ENCODE peak calls at places on chromosomes 4 and X, in nine cellular contexts. Q, A, P, L, C, F, N, J and W are unnamed samples.
A peak's percentile ranks its signal among the peaks of the same experiment; 100 is the strongest.

GRCh38 chr4:18934197-18934596 is 912.6 kb upstream of the LCORL start:
- DNase-seq in J (peak; percentile 17), P (peak; percentile 2), L (no peak), F (no peak), Q (no peak), C (no peak), N (no peak), A (peak; percentile 53), W (no peak)

GRCh38 chrX:130245441-130245840 is 23.3 kb downstream of the ZNF280C start:
- DNase-seq in L (no peak), A (no peak), P (no peak), N (no peak), F (no peak), J (no peak), C (no peak), Q (peak; percentile 56), W (no peak)

GRCh38 chr4:167452922-167453321 is 218.6 kb upstream of the SPOCK3 start:
- DNase-seq in N (no peak), Q (no peak), F (no peak), A (no peak), J (no peak), P (no peak), C (no peak), L (no peak), W (no peak)

GRCh38 chr4:56374956-56375355 is 12.3 kb downstream of the AASDH start:
- DNase-seq in C (no peak), P (no peak), L (no peak), J (no peak), F (no peak), N (no peak), Q (no peak), A (no peak), W (no peak)

GRCh38 chr4:86730310-86730709 is 118.9 kb downstream of the SLC10A6 start:
- DNase-seq in A (no peak), L (no peak), C (no peak), J (no peak), Q (no peak), F (peak; percentile 21), N (no peak), P (no peak), W (no peak)

GRCh38 chrX:68936608-68937007 is 107.8 kb downstream of the EFNB1 start:
- DNase-seq in N (peak; percentile 44), J (peak; percentile 91), Q (peak; percentile 78), P (peak; percentile 88), A (no peak), F (peak; percentile 55), C (no peak), L (no peak), W (no peak)

GRCh38 chr4:138047290-138047689 is 194.9 kb downstream of the SLC7A11 start:
- DNase-seq in C (no peak), J (no peak), A (no peak), F (no peak), N (no peak), Q (no peak), P (no peak), L (no peak), W (no peak)

GRCh38 chr4:102244878-102245535 is 100.3 kb downstream of the SLC39A8 start:
- DNase-seq in Q (no peak), N (no peak), J (no peak), L (no peak), F (no peak), C (no peak), P (no peak), A (no peak), W (no peak)

GRCh38 chr4:128665514-128665913 is 144.0 kb upstream of the JADE1 start:
- DNase-seq in N (no peak), L (no peak), Q (no peak), F (no peak), J (no peak), C (no peak), P (no peak), A (no peak), W (no peak)

GRCh38 chr4:189162888-189163287 is 777.8 kb upstream of the FRG1 start:
- DNase-seq in L (no peak), F (no peak), C (no peak), N (no peak), P (no peak), J (no peak), A (no peak), Q (no peak), W (no peak)

GRCh38 chr4:2036866-2037265 is 22.3 kb upstream of the NAT8L start:
- DNase-seq in A (no peak), L (no peak), J (no peak), P (no peak), N (no peak), F (no peak), C (no peak), Q (no peak), W (no peak)

GRCh38 chr4:128475597-128475996 is 188.0 kb upstream of the PGRMC2 start:
- DNase-seq in F (no peak), J (no peak), C (no peak), A (no peak), P (no peak), Q (no peak), L (no peak), N (no peak), W (no peak)

GRCh38 chr4:86894465-86894864 is 2.2 kb upstream of the C4orf36 start:
- DNase-seq in L (no peak), C (no peak), N (no peak), F (peak; percentile 48), A (no peak), Q (no peak), P (no peak), J (peak; percentile 75), W (no peak)

GRCh38 chrX:132748909-132749308 is 209.5 kb downstream of the HS6ST2 start:
- DNase-seq in N (no peak), Q (no peak), F (no peak), P (no peak), C (no peak), J (no peak), L (no peak), A (no peak), W (no peak)

GRCh38 chr4:174457468-174457867 is 64.8 kb downstream of the HPGD start:
- DNase-seq in N (peak; percentile 23), J (no peak), A (no peak), L (no peak), C (no peak), Q (no peak), P (no peak), F (no peak), W (no peak)

GRCh38 chr4:76589402-76589801 is 154.4 kb downstream of the SHROOM3 start:
- DNase-seq in N (peak; percentile 78), J (no peak), A (no peak), L (no peak), F (peak; percentile 31), Q (peak; percentile 69), P (peak; percentile 38), C (no peak), W (no peak)

GRCh38 chr4:127604949-127605709 is 27.6 kb upstream of the INTU start:
- DNase-seq in J (peak; percentile 54), A (peak; percentile 35), F (no peak), L (no peak), N (peak; percentile 49), C (no peak), Q (peak; percentile 55), P (peak; percentile 12), W (no peak)

GRCh38 chr4:4778491-4779003 is 80.9 kb upstream of the MSX1 start:
- DNase-seq in A (no peak), P (no peak), Q (no peak), J (no peak), N (no peak), C (no peak), F (no peak), L (no peak), W (no peak)

GRCh38 chr4:43680416-43680815 is 768.2 kb downstream of the KCTD8 start:
- DNase-seq in A (no peak), P (no peak), C (no peak), J (no peak), F (no peak), L (no peak), N (no peak), Q (no peak), W (no peak)

GRCh38 chr4:152974732-152975614 is 38.9 kb downstream of the FHDC1 start:
- DNase-seq in A (no peak), P (no peak), F (no peak), N (no peak), J (no peak), Q (no peak), L (no peak), C (no peak), W (no peak)

GRCh38 chr4:172892300-172892699 is 276.3 kb upstream of the GALNT7 start:
- DNase-seq in Q (peak; percentile 3), N (no peak), L (no peak), J (peak; percentile 45), A (peak; percentile 57), P (peak; percentile 25), C (no peak), F (no peak), W (no peak)

GRCh38 chrX:115960440-115961084 is 210.0 kb upstream of the AGTR2 start:
- DNase-seq in F (peak; percentile 27), C (no peak), L (no peak), J (peak; percentile 83), A (no peak), Q (no peak), N (peak; percentile 46), P (peak; percentile 65), W (no peak)

GRCh38 chr4:182429896-182430295 is 186.7 kb downstream of the TENM3 start:
- DNase-seq in J (no peak), P (no peak), N (no peak), A (no peak), C (no peak), Q (no peak), L (no peak), F (no peak), W (no peak)

GRCh38 chr4:129278868-129279267 is 182.9 kb downstream of the C4orf33 start:
- DNase-seq in P (no peak), J (no peak), A (no peak), Q (no peak), C (no peak), L (no peak), F (no peak), N (no peak), W (no peak)

GRCh38 chr4:128600410-128600809 is 209.1 kb upstream of the JADE1 start:
- DNase-seq in Q (peak; percentile 29), C (no peak), P (peak; percentile 17), N (peak; percentile 19), A (no peak), F (no peak), L (no peak), J (peak; percentile 56), W (no peak)

GRCh38 chr4:6907658-6908191 is 1.9 kb upstream of the TBC1D14 start:
- DNase-seq in P (no peak), A (no peak), C (no peak), L (peak; percentile 80), Q (no peak), F (no peak), J (peak; percentile 46), N (peak; percentile 68), W (no peak)

GRCh38 chr4:1220566-1220965 is 28.4 kb downstream of the CTBP1 start:
- DNase-seq in A (no peak), N (no peak), J (no peak), L (no peak), F (no peak), Q (no peak), P (no peak), C (no peak), W (no peak)

GRCh38 chr4:156293657-156294297 is 340.1 kb upstream of the CTSO start:
- DNase-seq in P (peak; percentile 71), Q (peak; percentile 91), L (no peak), C (no peak), J (peak; percentile 92), A (no peak), N (peak; percentile 60), F (peak; percentile 54), W (no peak)

GRCh38 chr4:127000090-127000489 is 632.7 kb upstream of the INTU start:
- DNase-seq in Q (no peak), N (no peak), J (no peak), C (no peak), A (no peak), L (no peak), F (no peak), P (no peak), W (no peak)

GRCh38 chr4:75004755-75005668 is 72.1 kb downstream of the PARM1 start:
- DNase-seq in C (no peak), J (peak; percentile 26), A (peak; percentile 91), P (peak; percentile 24), F (peak; percentile 91), Q (peak; percentile 13), N (no peak), L (no peak), W (no peak)

GRCh38 chr4:168537556-168537955 is 40.7 kb downstream of the PALLD start:
- DNase-seq in L (no peak), J (peak; percentile 37), C (no peak), Q (no peak), N (no peak), F (no peak), P (no peak), A (no peak), W (no peak)